ENCODE peak calls at places on chromosomes 3 and 15, in six cellular contexts. One of them, this sample, is unnamed.

GRCh38 chr3:13177236-13177635 is 104.0 kb upstream of the IQSEC1 start:
- DNase-seq in epithelial cell of proximal tubule: no peak
- DNase-seq in BJ: no peak
- DNase-seq in RWPE2: no peak
- DNase-seq in GM20000: no peak
- DNase-seq in endothelial cell: no peak
- DNase-seq in this sample: no peak

GRCh38 chr3:134646086-134646485 is 4.7 kb downstream of the KY start:
- DNase-seq in BJ: no peak
- DNase-seq in endothelial cell: no peak
- DNase-seq in RWPE2: no peak
- DNase-seq in epithelial cell of proximal tubule: no peak
- DNase-seq in GM20000: no peak
- DNase-seq in this sample: no peak

GRCh38 chr3:171824824-171825221 is 14.5 kb upstream of the PLD1 start:
- DNase-seq in epithelial cell of proximal tubule: no peak
- DNase-seq in endothelial cell: no peak
- DNase-seq in RWPE2: no peak
- DNase-seq in BJ: no peak
- DNase-seq in GM20000: no peak
- DNase-seq in this sample: no peak

GRCh38 chr3:58353722-58354553 is 21.2 kb downstream of the PXK start:
- DNase-seq in epithelial cell of proximal tubule: no peak
- DNase-seq in endothelial cell: no peak
- DNase-seq in BJ: no peak
- DNase-seq in RWPE2: no peak
- DNase-seq in GM20000: no peak
- DNase-seq in this sample: no peak

GRCh38 chr3:25181096-25181495 is 247.0 kb upstream of the RARB start:
- DNase-seq in RWPE2: no peak
- DNase-seq in epithelial cell of proximal tubule: no peak
- DNase-seq in BJ: no peak
- DNase-seq in GM20000: no peak
- DNase-seq in endothelial cell: no peak
- DNase-seq in this sample: no peak

GRCh38 chr3:64985072-64985471 is 297.3 kb upstream of the ADAMTS9 start:
- DNase-seq in epithelial cell of proximal tubule: no peak
- DNase-seq in RWPE2: no peak
- DNase-seq in GM20000: no peak
- DNase-seq in endothelial cell: no peak
- DNase-seq in BJ: no peak
- DNase-seq in this sample: no peak

GRCh38 chr15:59632714-59633113 is 21.1 kb downstream of the GCNT3 start:
- DNase-seq in BJ: no peak
- DNase-seq in epithelial cell of proximal tubule: no peak
- DNase-seq in RWPE2: no peak
- DNase-seq in endothelial cell: peak
- DNase-seq in GM20000: no peak
- DNase-seq in this sample: no peak

GRCh38 chr15:55774113-55774970 is 31.4 kb upstream of the PRTG start:
- DNase-seq in GM20000: peak
- DNase-seq in epithelial cell of proximal tubule: no peak
- DNase-seq in RWPE2: no peak
- DNase-seq in BJ: no peak
- DNase-seq in endothelial cell: peak
- DNase-seq in this sample: peak

GRCh38 chr15:59150185-59150584 is 45.2 kb downstream of the CCNB2 start:
- DNase-seq in BJ: no peak
- DNase-seq in endothelial cell: no peak
- DNase-seq in RWPE2: peak
- DNase-seq in epithelial cell of proximal tubule: no peak
- DNase-seq in GM20000: no peak
- DNase-seq in this sample: no peak

GRCh38 chr3:193530231-193531165 is 24.2 kb downstream of the ATP13A4 start:
- DNase-seq in epithelial cell of proximal tubule: no peak
- DNase-seq in endothelial cell: no peak
- DNase-seq in BJ: no peak
- DNase-seq in GM20000: no peak
- DNase-seq in RWPE2: no peak
- DNase-seq in this sample: no peak

GRCh38 chr15:78130466-78131294 is 565 bp downstream of the CIB2 start:
- DNase-seq in endothelial cell: no peak
- DNase-seq in GM20000: peak
- DNase-seq in RWPE2: peak
- DNase-seq in BJ: no peak
- DNase-seq in epithelial cell of proximal tubule: no peak
- DNase-seq in this sample: no peak

GRCh38 chr3:46756642-46757041 is 39.0 kb upstream of the PRSS50 start:
- DNase-seq in BJ: no peak
- DNase-seq in epithelial cell of proximal tubule: no peak
- DNase-seq in endothelial cell: no peak
- DNase-seq in RWPE2: no peak
- DNase-seq in GM20000: no peak
- DNase-seq in this sample: peak

GRCh38 chr3:126136428-126137220 is 43.8 kb downstream of the ALDH1L1 start:
- DNase-seq in BJ: no peak
- DNase-seq in RWPE2: no peak
- DNase-seq in endothelial cell: peak
- DNase-seq in epithelial cell of proximal tubule: no peak
- DNase-seq in GM20000: no peak
- DNase-seq in this sample: no peak

GRCh38 chr15:71334434-71334833 is 219.2 kb downstream of the THSD4 start:
- DNase-seq in endothelial cell: no peak
- DNase-seq in epithelial cell of proximal tubule: no peak
- DNase-seq in RWPE2: no peak
- DNase-seq in BJ: no peak
- DNase-seq in GM20000: no peak
- DNase-seq in this sample: no peak

GRCh38 chr3:99012051-99012450 is 110.6 kb upstream of the DCBLD2 start:
- DNase-seq in epithelial cell of proximal tubule: peak
- DNase-seq in GM20000: peak
- DNase-seq in RWPE2: no peak
- DNase-seq in endothelial cell: no peak
- DNase-seq in BJ: no peak
- DNase-seq in this sample: peak

GRCh38 chr3:43086460-43087165 is 19.3 kb downstream of the POMGNT2 start:
- DNase-seq in endothelial cell: no peak
- DNase-seq in GM20000: no peak
- DNase-seq in BJ: no peak
- DNase-seq in RWPE2: no peak
- DNase-seq in epithelial cell of proximal tubule: no peak
- DNase-seq in this sample: no peak

GRCh38 chr3:126752303-126753190 is 48.5 kb downstream of the CHCHD6 start:
- DNase-seq in endothelial cell: peak
- DNase-seq in GM20000: peak
- DNase-seq in BJ: no peak
- DNase-seq in epithelial cell of proximal tubule: no peak
- DNase-seq in RWPE2: no peak
- DNase-seq in this sample: peak

GRCh38 chr15:41897327-41897726 is 3.5 kb upstream of the SPTBN5 start:
- DNase-seq in endothelial cell: no peak
- DNase-seq in RWPE2: peak
- DNase-seq in epithelial cell of proximal tubule: no peak
- DNase-seq in GM20000: no peak
- DNase-seq in BJ: no peak
- DNase-seq in this sample: no peak

GRCh38 chr3:114155370-114155821 is 23.5 kb downstream of the DRD3 start:
- DNase-seq in RWPE2: no peak
- DNase-seq in GM20000: peak
- DNase-seq in endothelial cell: peak
- DNase-seq in epithelial cell of proximal tubule: no peak
- DNase-seq in BJ: no peak
- DNase-seq in this sample: peak

GRCh38 chr3:123026551-123027291 is 842 bp downstream of the SEMA5B start:
- DNase-seq in BJ: no peak
- DNase-seq in epithelial cell of proximal tubule: no peak
- DNase-seq in RWPE2: no peak
- DNase-seq in GM20000: peak
- DNase-seq in endothelial cell: peak
- DNase-seq in this sample: peak

GRCh38 chr15:25670025-25670554 is 193.0 kb downstream of the ATP10A start:
- DNase-seq in BJ: peak
- DNase-seq in endothelial cell: peak
- DNase-seq in epithelial cell of proximal tubule: no peak
- DNase-seq in GM20000: no peak
- DNase-seq in RWPE2: no peak
- DNase-seq in this sample: no peak

GRCh38 chr3:57060089-57060829 is at the start of gene SPATA12:
- DNase-seq in GM20000: no peak
- DNase-seq in epithelial cell of proximal tubule: peak
- DNase-seq in RWPE2: peak
- DNase-seq in BJ: peak
- DNase-seq in endothelial cell: peak
- DNase-seq in this sample: no peak

GRCh38 chr3:52780298-52780585 is 2.8 kb downstream of the ITIH1 start:
- DNase-seq in epithelial cell of proximal tubule: no peak
- DNase-seq in RWPE2: no peak
- DNase-seq in endothelial cell: no peak
- DNase-seq in GM20000: no peak
- DNase-seq in BJ: no peak
- DNase-seq in this sample: no peak

GRCh38 chr3:178056868-178057267 is 479.4 kb upstream of the KCNMB2 start:
- DNase-seq in RWPE2: no peak
- DNase-seq in GM20000: no peak
- DNase-seq in epithelial cell of proximal tubule: no peak
- DNase-seq in BJ: no peak
- DNase-seq in endothelial cell: no peak
- DNase-seq in this sample: no peak

GRCh38 chr3:185858502-185859225 is 33.8 kb upstream of the IGF2BP2 start:
- DNase-seq in RWPE2: no peak
- DNase-seq in epithelial cell of proximal tubule: no peak
- DNase-seq in BJ: no peak
- DNase-seq in endothelial cell: no peak
- DNase-seq in GM20000: no peak
- DNase-seq in this sample: no peak

GRCh38 chr3:185857208-185857607 is 32.4 kb upstream of the IGF2BP2 start:
- DNase-seq in RWPE2: no peak
- DNase-seq in epithelial cell of proximal tubule: no peak
- DNase-seq in BJ: no peak
- DNase-seq in GM20000: no peak
- DNase-seq in endothelial cell: no peak
- DNase-seq in this sample: no peak

GRCh38 chr3:185856652-185857051 is 31.8 kb upstream of the IGF2BP2 start:
- DNase-seq in RWPE2: no peak
- DNase-seq in BJ: no peak
- DNase-seq in endothelial cell: no peak
- DNase-seq in epithelial cell of proximal tubule: no peak
- DNase-seq in GM20000: no peak
- DNase-seq in this sample: no peak

GRCh38 chr3:185862920-185863319 is 38.1 kb upstream of the IGF2BP2 start:
- DNase-seq in RWPE2: no peak
- DNase-seq in epithelial cell of proximal tubule: no peak
- DNase-seq in GM20000: no peak
- DNase-seq in endothelial cell: no peak
- DNase-seq in BJ: no peak
- DNase-seq in this sample: no peak

DNA sequence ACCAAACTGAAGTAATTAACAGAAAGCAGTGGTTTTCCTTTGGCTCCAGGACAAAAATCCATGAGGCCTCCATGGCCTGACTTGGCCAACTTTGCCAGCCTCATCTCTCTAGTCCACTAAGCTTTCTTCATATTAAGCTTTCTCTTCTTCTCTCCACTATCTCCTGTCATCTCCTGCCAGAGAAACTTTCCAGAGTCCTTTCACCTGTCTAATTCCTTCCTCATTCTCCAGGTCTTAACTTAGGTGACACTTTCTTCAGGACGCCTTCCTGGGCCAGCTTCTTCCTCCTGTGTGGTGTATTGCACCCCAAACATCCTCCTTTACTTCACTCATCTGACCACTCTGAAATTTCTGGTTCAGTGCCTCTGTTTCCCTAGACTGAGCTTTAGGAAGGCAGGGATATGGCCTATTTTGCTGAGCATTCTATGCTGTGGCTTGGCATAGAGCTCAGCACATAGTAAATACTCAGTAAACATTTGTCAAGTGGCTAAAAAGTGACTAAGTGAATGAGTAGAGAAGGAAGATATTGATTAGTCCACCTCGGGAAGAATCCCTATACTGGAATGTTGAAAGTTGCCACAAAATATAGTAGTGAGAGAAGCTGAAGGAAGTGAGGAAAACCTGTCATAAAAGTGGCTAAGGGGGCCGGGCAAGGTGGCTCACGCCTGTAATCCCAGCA is 34.6 kb upstream of the IGF2BP2 start:
- DNase-seq in endothelial cell: no peak
- DNase-seq in epithelial cell of proximal tubule: no peak
- DNase-seq in GM20000: no peak
- DNase-seq in BJ: no peak
- DNase-seq in RWPE2: no peak
- DNase-seq in this sample: no peak
- TF ChIP-seq CTCF in endothelial cell: no peak
- TF ChIP-seq CTCF in epithelial cell of proximal tubule: no peak
- TF ChIP-seq CTCF in GM20000: no peak
- TF ChIP-seq CTCF in BJ: no peak
- TF ChIP-seq CTCF in RWPE2: no peak
- TF ChIP-seq CTCF in this sample: no peak

GRCh38 chr3:111764645-111765091 is 94.4 kb upstream of the PHLDB2 start:
- DNase-seq in endothelial cell: no peak
- DNase-seq in epithelial cell of proximal tubule: peak
- DNase-seq in RWPE2: no peak
- DNase-seq in BJ: no peak
- DNase-seq in GM20000: no peak
- DNase-seq in this sample: no peak
- TF ChIP-seq CTCF in endothelial cell: no peak
- TF ChIP-seq CTCF in epithelial cell of proximal tubule: peak
- TF ChIP-seq CTCF in RWPE2: peak
- TF ChIP-seq CTCF in BJ: no peak
- TF ChIP-seq CTCF in GM20000: no peak
- TF ChIP-seq CTCF in this sample: no peak

GRCh38 chr3:76753599-76753998 is 286.3 kb upstream of the ROBO2 start:
- DNase-seq in GM20000: no peak
- DNase-seq in BJ: no peak
- DNase-seq in endothelial cell: no peak
- DNase-seq in epithelial cell of proximal tubule: no peak
- DNase-seq in RWPE2: no peak
- DNase-seq in this sample: no peak
- TF ChIP-seq CTCF in GM20000: no peak
- TF ChIP-seq CTCF in BJ: no peak
- TF ChIP-seq CTCF in endothelial cell: peak
- TF ChIP-seq CTCF in epithelial cell of proximal tubule: peak
- TF ChIP-seq CTCF in RWPE2: peak
- TF ChIP-seq CTCF in this sample: peak

GRCh38 chr15:39488498-39488897 is 92.4 kb upstream of the THBS1 start:
- DNase-seq in GM20000: no peak
- DNase-seq in endothelial cell: no peak
- DNase-seq in RWPE2: no peak
- DNase-seq in BJ: no peak
- DNase-seq in epithelial cell of proximal tubule: no peak
- DNase-seq in this sample: no peak
- TF ChIP-seq CTCF in GM20000: no peak
- TF ChIP-seq CTCF in endothelial cell: no peak
- TF ChIP-seq CTCF in RWPE2: no peak
- TF ChIP-seq CTCF in BJ: no peak
- TF ChIP-seq CTCF in epithelial cell of proximal tubule: no peak
- TF ChIP-seq CTCF in this sample: no peak

GRCh38 chr3:187262360-187262759 is 29.2 kb downstream of the MASP1 start:
- DNase-seq in GM20000: no peak
- DNase-seq in epithelial cell of proximal tubule: no peak
- DNase-seq in RWPE2: no peak
- DNase-seq in BJ: no peak
- DNase-seq in endothelial cell: no peak
- DNase-seq in this sample: no peak
- TF ChIP-seq CTCF in GM20000: no peak
- TF ChIP-seq CTCF in epithelial cell of proximal tubule: no peak
- TF ChIP-seq CTCF in RWPE2: no peak
- TF ChIP-seq CTCF in BJ: no peak
- TF ChIP-seq CTCF in endothelial cell: no peak
- TF ChIP-seq CTCF in this sample: no peak